ENCODE peak calls at places on chromosomes 4 and X, in five cellular contexts. V is H1, G is GM12878, H is K562, O is HepG2. M is an unnamed sample.

GRCh38 chr4:21775703-21776102 is 172.9 kb downstream of the KCNIP4 start:
- DNase-seq in V (no peak), G (no peak), H (no peak), O (no peak), M (no peak)

GRCh38 chr4:105520819-105521790 is 31.3 kb upstream of the ARHGEF38 start:
- DNase-seq in V (no peak), G (peak; percentile 15), H (peak; percentile 17), O (peak; percentile 35), M (peak; percentile 32)

GRCh38 chr4:62814510-62815047 is 1594.7 kb downstream of the TECRL start:
- DNase-seq in V (no peak), G (no peak), H (no peak), O (no peak), M (no peak)

GRCh38 chrX:24838624-24839023 is 144.9 kb downstream of the POLA1 start:
- DNase-seq in V (no peak), G (peak; percentile 1), H (peak; percentile 7), O (no peak), M (no peak)

GRCh38 chr4:4651811-4652609 is 110.2 kb upstream of the STX18 start:
- DNase-seq in V (no peak), G (no peak), H (peak; percentile 25), O (no peak), M (no peak)

GRCh38 chr4:139469216-139469615 is 15.3 kb downstream of the RAB33B start:
- DNase-seq in V (no peak), G (no peak), H (no peak), O (no peak), M (no peak)

GRCh38 chr4:139050436-139050835 is 34.9 kb downstream of the NOCT start:
- DNase-seq in V (no peak), G (no peak), H (no peak), O (no peak), M (no peak)

GRCh38 chr4:53541577-53542206 is 49.6 kb downstream of the LNX1 start:
- DNase-seq in V (no peak), G (no peak), H (no peak), O (no peak), M (no peak)

GRCh38 chrX:27571164-27571563 is 19.0 kb upstream of the DCAF8L2 start:
- DNase-seq in V (no peak), G (no peak), H (no peak), O (no peak), M (no peak)

GRCh38 chr4:156792462-156793085 is 179.0 kb downstream of the PDGFC start:
- DNase-seq in V (no peak), G (no peak), H (no peak), O (peak; percentile 71), M (no peak)

GRCh38 chr4:620201-620600 is 5.2 kb upstream of the PDE6B start:
- DNase-seq in V (no peak), G (no peak), H (no peak), O (no peak), M (no peak)

GRCh38 chrX:138748480-138748879 is 37.0 kb upstream of the FGF13 start:
- DNase-seq in V (no peak), G (no peak), H (peak; percentile 9), O (no peak), M (no peak)

GRCh38 chr4:3868146-3868840 is 102.1 kb downstream of the ADRA2C start:
- DNase-seq in V (no peak), G (no peak), H (peak; percentile 33), O (no peak), M (no peak)

GRCh38 chr4:150010525-150011126 is 67.6 kb upstream of the DCLK2 start:
- DNase-seq in V (no peak), G (no peak), H (peak; percentile 19), O (peak; percentile 41), M (peak; percentile 63)

GRCh38 chr4:162866565-162866964 is 300.1 kb downstream of the NAF1 start:
- DNase-seq in V (no peak), G (no peak), H (no peak), O (no peak), M (no peak)

GRCh38 chr4:15779336-15779735 is 1.2 kb downstream of the CD38 start:
- DNase-seq in V (no peak), G (no peak), H (no peak), O (peak; percentile 46), M (no peak)

GRCh38 chrX:102765217-102765616 is 44.7 kb downstream of the GPRASP3 start:
- DNase-seq in V (no peak), G (no peak), H (no peak), O (no peak), M (no peak)

GRCh38 chr4:52919451-52919850 is 57.3 kb downstream of the RASL11B start:
- DNase-seq in V (no peak), G (no peak), H (no peak), O (no peak), M (no peak)

GRCh38 chr4:2341261-2341841 is 77.1 kb downstream of the ZFYVE28 start:
- DNase-seq in V (no peak), G (no peak), H (no peak), O (no peak), M (no peak)

GRCh38 chr4:6855692-6856297 is 53.8 kb upstream of the TBC1D14 start:
- DNase-seq in V (no peak), G (peak; percentile 94), H (no peak), O (peak; percentile 20), M (no peak)

GRCh38 chr4:102196221-102196620 is 149.1 kb downstream of the SLC39A8 start:
- DNase-seq in V (no peak), G (no peak), H (no peak), O (no peak), M (no peak)

GRCh38 chr4:96016615-96017299 is 176.9 kb downstream of the PDHA2 start:
- DNase-seq in V (no peak), G (no peak), H (no peak), O (no peak), M (no peak)

GRCh38 chrX:70255452-70255851 is 4.6 kb downstream of the P2RY4 start:
- DNase-seq in V (no peak), G (no peak), H (no peak), O (no peak), M (no peak)

GRCh38 chrX:3713225-3713936 is at the start of gene PRKX:
- DNase-seq in V (no peak), G (peak; percentile 13), H (peak; percentile 83), O (no peak), M (no peak)

GRCh38 chr4:1192493-1193205 is 20.3 kb upstream of the SPON2 start:
- DNase-seq in V (no peak), G (no peak), H (no peak), O (no peak), M (no peak)

GRCh38 chr4:15327311-15328298 is 100.2 kb upstream of the C1QTNF7 start:
- DNase-seq in V (no peak), G (no peak), H (no peak), O (no peak), M (no peak)

GRCh38 chrX:147875866-147876596 is 35.7 kb upstream of the FMR1 start:
- DNase-seq in V (no peak), G (peak; percentile 64), H (no peak), O (peak; percentile 85), M (no peak)

GRCh38 chr4:173526034-173526482 is 4.0 kb downstream of the HAND2 start:
- DNase-seq in V (no peak), G (no peak), H (no peak), O (no peak), M (no peak)

GRCh38 chr4:5956285-5957021 is 61.8 kb downstream of the C4orf50 start:
- DNase-seq in V (no peak), G (no peak), H (no peak), O (peak; percentile 11), M (no peak)

GRCh38 chr4:113064244-113064643 is 14.8 kb downstream of the ANK2 start:
- DNase-seq in V (peak; percentile 86), G (no peak), H (no peak), O (peak; percentile 16), M (no peak)

GRCh38 chrX:7263961-7264360 is 116.0 kb upstream of the PUDP start:
- DNase-seq in V (no peak), G (no peak), H (no peak), O (no peak), M (no peak)

DNA sequence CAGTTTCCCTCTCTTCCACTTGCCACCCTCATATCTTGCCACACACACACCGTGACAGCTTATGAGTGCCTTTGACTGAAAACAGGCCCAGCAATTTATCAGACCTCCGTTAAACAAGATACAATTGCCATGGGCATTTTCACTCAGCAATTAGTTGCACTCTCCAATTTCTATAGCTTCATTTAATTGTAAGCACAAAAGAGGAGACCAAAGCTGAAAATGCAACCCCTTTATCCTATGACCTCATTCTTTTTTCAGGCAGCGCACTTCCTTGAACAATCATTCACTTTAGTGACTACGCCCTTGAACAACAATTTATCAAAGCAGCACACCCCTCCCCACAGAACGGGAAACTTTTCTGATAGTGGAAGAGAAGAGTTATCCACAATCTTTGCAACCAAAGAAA is 4.1 kb downstream of the POF1B start:
- DNase-seq in V (no peak), G (no peak), H (no peak), O (no peak), M (no peak)
- TF ChIP-seq SRF in V (no peak), G (no peak), H (no peak), O (no peak), M (no peak)

GRCh38 chr4:87033902-87034301 is 99.1 kb downstream of the AFF1 start:
- DNase-seq in V (no peak), G (no peak), H (peak; percentile 38), O (no peak), M (no peak)

GRCh38 chr4:87030606-87031441 is 96.0 kb downstream of the AFF1 start:
- DNase-seq in V (no peak), G (no peak), H (no peak), O (no peak), M (no peak)

GRCh38 chr4:87031946-87032345 is 97.1 kb downstream of the AFF1 start:
- DNase-seq in V (no peak), G (no peak), H (no peak), O (no peak), M (no peak)

GRCh38 chr4:87034527-87034926 is 99.7 kb downstream of the AFF1 start:
- DNase-seq in V (no peak), G (no peak), H (no peak), O (no peak), M (no peak)

GRCh38 chr4:87032884-87033533 is 98.2 kb downstream of the AFF1 start:
- DNase-seq in V (no peak), G (no peak), H (no peak), O (peak; percentile 69), M (no peak)
- H3K4me1 ChIP-seq in V (peaks cover 14% of the 10 kb centered on the region), G (peaks cover 52% of the 10 kb centered on the region), H (peaks cover 18% of the 10 kb centered on the region), O (peaks cover 33% of the 10 kb centered on the region), M (no peaks in the 10 kb centered on the region)

DNA sequence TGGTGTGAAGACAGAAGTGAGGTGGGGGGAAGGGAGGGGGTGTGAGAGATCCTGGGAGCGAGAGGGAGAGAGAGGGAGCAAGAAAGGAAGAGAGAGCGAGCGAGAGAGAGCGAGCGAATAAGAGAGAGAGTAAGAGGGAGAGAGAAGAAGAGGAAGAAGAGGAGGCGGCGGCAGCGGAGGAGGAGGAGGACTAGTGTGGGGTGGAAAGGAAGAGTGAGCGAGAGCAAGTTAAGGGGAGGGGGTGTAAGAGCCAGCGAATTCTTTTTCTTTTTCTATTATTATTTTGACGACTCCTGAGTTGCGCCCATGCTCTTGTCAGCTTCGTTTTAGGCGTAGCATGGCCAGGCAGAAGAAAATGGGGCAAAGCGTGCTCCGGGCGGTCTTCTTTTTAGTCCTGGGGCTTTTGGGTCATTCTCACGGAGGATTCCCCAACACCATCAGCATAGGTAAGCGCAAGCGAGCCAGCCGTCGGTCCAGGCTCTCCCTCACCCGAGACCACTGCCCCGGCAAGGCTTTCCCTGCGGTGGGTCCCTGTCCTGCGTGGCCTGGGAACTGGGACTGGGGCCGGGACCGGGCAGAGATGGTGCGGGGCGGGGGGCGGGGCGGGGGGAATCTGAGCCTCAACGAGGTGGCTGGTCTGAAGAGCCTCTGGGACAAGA is at the start of gene GRIA3:
- DNase-seq in V (no peak), G (no peak), H (no peak), O (no peak), M (no peak)
- TF ChIP-seq MAX in V (no peak), G (no peak), H (no peak), O (no peak), M (no peak)

GRCh38 chr4:120922390-120923200 is at the start of gene PRDM5:
- DNase-seq in V (peak; percentile 43), G (no peak), H (no peak), O (no peak), M (no peak)
- TF ChIP-seq SRF in V (no peak), G (no peak), H (no peak), O (no peak), M (no peak)

M was measured in HCT116.